ENCODE peak calls at places on chromosomes 13 and 19, in eight cellular contexts. One of them, this sample, is unnamed.

GRCh38 chr19:872266-872951 is 12.9 kb downstream of the CFD start:
- DNase-seq in lower leg skin: peak
- DNase-seq in cardiac fibroblast: peak
- DNase-seq in AG09309: no peak
- DNase-seq in CD4-positive, alpha-beta T cell: peak
- DNase-seq in HFFc6: peak
- DNase-seq in WERI-Rb-1: peak
- DNase-seq in endothelial cell: no peak
- DNase-seq in this sample: peak

GRCh38 chr19:1619094-1619439 is 13.8 kb upstream of the UQCR11 start:
- DNase-seq in lower leg skin: no peak
- DNase-seq in endothelial cell: no peak
- DNase-seq in cardiac fibroblast: no peak
- DNase-seq in CD4-positive, alpha-beta T cell: no peak
- DNase-seq in WERI-Rb-1: no peak
- DNase-seq in AG09309: no peak
- DNase-seq in HFFc6: no peak
- DNase-seq in this sample: no peak

GRCh38 chr13:97978661-97979450 is 25.4 kb downstream of the IPO5 start:
- DNase-seq in WERI-Rb-1: no peak
- DNase-seq in cardiac fibroblast: peak
- DNase-seq in lower leg skin: no peak
- DNase-seq in endothelial cell: no peak
- DNase-seq in AG09309: no peak
- DNase-seq in HFFc6: peak
- DNase-seq in CD4-positive, alpha-beta T cell: no peak
- DNase-seq in this sample: no peak

GRCh38 chr13:25901460-25902376 is 150.1 kb downstream of the SHISA2 start:
- DNase-seq in lower leg skin: no peak
- DNase-seq in endothelial cell: no peak
- DNase-seq in CD4-positive, alpha-beta T cell: no peak
- DNase-seq in HFFc6: no peak
- DNase-seq in cardiac fibroblast: peak
- DNase-seq in WERI-Rb-1: no peak
- DNase-seq in AG09309: no peak
- DNase-seq in this sample: peak

GRCh38 chr19:10580979-10581631 is 6.0 kb downstream of the AP1M2 start:
- DNase-seq in endothelial cell: peak
- DNase-seq in AG09309: peak
- DNase-seq in HFFc6: peak
- DNase-seq in lower leg skin: peak
- DNase-seq in cardiac fibroblast: peak
- DNase-seq in WERI-Rb-1: peak
- DNase-seq in CD4-positive, alpha-beta T cell: peak
- DNase-seq in this sample: peak

GRCh38 chr13:98853791-98854191 is 101.3 kb upstream of the SLC15A1 start:
- DNase-seq in endothelial cell: no peak
- DNase-seq in cardiac fibroblast: peak
- DNase-seq in WERI-Rb-1: no peak
- DNase-seq in HFFc6: peak
- DNase-seq in CD4-positive, alpha-beta T cell: no peak
- DNase-seq in lower leg skin: no peak
- DNase-seq in AG09309: peak
- DNase-seq in this sample: no peak

GRCh38 chr13:19961484-19961883 is 3.0 kb downstream of the ZMYM2 start:
- DNase-seq in WERI-Rb-1: no peak
- DNase-seq in AG09309: no peak
- DNase-seq in cardiac fibroblast: peak
- DNase-seq in lower leg skin: no peak
- DNase-seq in CD4-positive, alpha-beta T cell: no peak
- DNase-seq in endothelial cell: no peak
- DNase-seq in HFFc6: no peak
- DNase-seq in this sample: no peak

GRCh38 chr19:53898680-53899341 is 10.3 kb upstream of the CACNG7 start:
- DNase-seq in endothelial cell: no peak
- DNase-seq in CD4-positive, alpha-beta T cell: no peak
- DNase-seq in AG09309: no peak
- DNase-seq in WERI-Rb-1: peak
- DNase-seq in HFFc6: no peak
- DNase-seq in cardiac fibroblast: no peak
- DNase-seq in lower leg skin: no peak
- DNase-seq in this sample: no peak

GRCh38 chr13:20151016-20151415 is 9.8 kb downstream of the GJA3 start:
- DNase-seq in cardiac fibroblast: no peak
- DNase-seq in CD4-positive, alpha-beta T cell: no peak
- DNase-seq in HFFc6: no peak
- DNase-seq in endothelial cell: no peak
- DNase-seq in WERI-Rb-1: no peak
- DNase-seq in AG09309: no peak
- DNase-seq in lower leg skin: no peak
- DNase-seq in this sample: no peak

GRCh38 chr13:91313103-91313502 is 34.4 kb upstream of the MIR17HG start:
- DNase-seq in AG09309: no peak
- DNase-seq in HFFc6: peak
- DNase-seq in cardiac fibroblast: peak
- DNase-seq in lower leg skin: no peak
- DNase-seq in WERI-Rb-1: no peak
- DNase-seq in endothelial cell: peak
- DNase-seq in CD4-positive, alpha-beta T cell: no peak
- DNase-seq in this sample: peak

GRCh38 chr19:55986487-55986886 is at the start of gene NLRP5:
- DNase-seq in CD4-positive, alpha-beta T cell: no peak
- DNase-seq in AG09309: no peak
- DNase-seq in WERI-Rb-1: no peak
- DNase-seq in endothelial cell: no peak
- DNase-seq in lower leg skin: no peak
- DNase-seq in cardiac fibroblast: no peak
- DNase-seq in HFFc6: no peak
- DNase-seq in this sample: no peak

GRCh38 chr19:56978023-56978565 is 137.6 kb upstream of the PEG3 start:
- DNase-seq in WERI-Rb-1: no peak
- DNase-seq in endothelial cell: no peak
- DNase-seq in HFFc6: no peak
- DNase-seq in AG09309: no peak
- DNase-seq in cardiac fibroblast: no peak
- DNase-seq in lower leg skin: no peak
- DNase-seq in CD4-positive, alpha-beta T cell: no peak
- DNase-seq in this sample: no peak

GRCh38 chr13:111184685-111185401 is 69.7 kb downstream of the ARHGEF7 start:
- DNase-seq in lower leg skin: no peak
- DNase-seq in cardiac fibroblast: peak
- DNase-seq in WERI-Rb-1: no peak
- DNase-seq in AG09309: no peak
- DNase-seq in HFFc6: no peak
- DNase-seq in endothelial cell: no peak
- DNase-seq in CD4-positive, alpha-beta T cell: peak
- DNase-seq in this sample: no peak

GRCh38 chr19:728011-728410 is 19.3 kb downstream of the PALM start:
- DNase-seq in HFFc6: no peak
- DNase-seq in CD4-positive, alpha-beta T cell: no peak
- DNase-seq in lower leg skin: no peak
- DNase-seq in endothelial cell: peak
- DNase-seq in cardiac fibroblast: peak
- DNase-seq in AG09309: no peak
- DNase-seq in WERI-Rb-1: no peak
- DNase-seq in this sample: no peak

GRCh38 chr19:33350538-33351309 is 22.8 kb upstream of the CEBPG start:
- DNase-seq in cardiac fibroblast: peak
- DNase-seq in endothelial cell: no peak
- DNase-seq in lower leg skin: peak
- DNase-seq in AG09309: peak
- DNase-seq in HFFc6: peak
- DNase-seq in WERI-Rb-1: no peak
- DNase-seq in CD4-positive, alpha-beta T cell: no peak
- DNase-seq in this sample: peak

GRCh38 chr19:7848779-7849457 is 18.9 kb downstream of the EVI5L start:
- DNase-seq in AG09309: no peak
- DNase-seq in endothelial cell: no peak
- DNase-seq in WERI-Rb-1: no peak
- DNase-seq in lower leg skin: no peak
- DNase-seq in HFFc6: no peak
- DNase-seq in CD4-positive, alpha-beta T cell: no peak
- DNase-seq in cardiac fibroblast: no peak
- DNase-seq in this sample: no peak

GRCh38 chr19:36775768-36776167 is 3.2 kb upstream of the ZNF850 start:
- DNase-seq in WERI-Rb-1: no peak
- DNase-seq in AG09309: no peak
- DNase-seq in endothelial cell: no peak
- DNase-seq in CD4-positive, alpha-beta T cell: no peak
- DNase-seq in cardiac fibroblast: peak
- DNase-seq in HFFc6: no peak
- DNase-seq in lower leg skin: no peak
- DNase-seq in this sample: no peak

GRCh38 chr13:109402976-109403375 is 383.4 kb downstream of the IRS2 start:
- DNase-seq in cardiac fibroblast: no peak
- DNase-seq in AG09309: no peak
- DNase-seq in lower leg skin: no peak
- DNase-seq in HFFc6: no peak
- DNase-seq in CD4-positive, alpha-beta T cell: no peak
- DNase-seq in endothelial cell: no peak
- DNase-seq in WERI-Rb-1: no peak
- DNase-seq in this sample: no peak

GRCh38 chr13:73307481-73307880 is 248.7 kb downstream of the KLF5 start:
- DNase-seq in cardiac fibroblast: no peak
- DNase-seq in endothelial cell: no peak
- DNase-seq in CD4-positive, alpha-beta T cell: no peak
- DNase-seq in AG09309: peak
- DNase-seq in HFFc6: no peak
- DNase-seq in lower leg skin: no peak
- DNase-seq in WERI-Rb-1: no peak
- DNase-seq in this sample: no peak

GRCh38 chr19:35346193-35347052 is 1.3 kb upstream of the FFAR1 start:
- DNase-seq in WERI-Rb-1: no peak
- DNase-seq in HFFc6: no peak
- DNase-seq in CD4-positive, alpha-beta T cell: peak
- DNase-seq in lower leg skin: no peak
- DNase-seq in cardiac fibroblast: no peak
- DNase-seq in AG09309: no peak
- DNase-seq in endothelial cell: no peak
- DNase-seq in this sample: no peak

GRCh38 chr19:643736-644135 is 4.1 kb downstream of the FGF22 start:
- DNase-seq in AG09309: no peak
- DNase-seq in HFFc6: no peak
- DNase-seq in endothelial cell: no peak
- DNase-seq in CD4-positive, alpha-beta T cell: no peak
- DNase-seq in WERI-Rb-1: no peak
- DNase-seq in cardiac fibroblast: no peak
- DNase-seq in lower leg skin: no peak
- DNase-seq in this sample: no peak

GRCh38 chr19:11612816-11613511 is 15.7 kb downstream of the ZNF627 start:
- DNase-seq in endothelial cell: no peak
- DNase-seq in lower leg skin: no peak
- DNase-seq in cardiac fibroblast: no peak
- DNase-seq in CD4-positive, alpha-beta T cell: no peak
- DNase-seq in WERI-Rb-1: no peak
- DNase-seq in HFFc6: no peak
- DNase-seq in AG09309: no peak
- DNase-seq in this sample: no peak
- TF ChIP-seq CTCF in endothelial cell: no peak
- TF ChIP-seq CTCF in lower leg skin: no peak
- TF ChIP-seq CTCF in cardiac fibroblast: no peak
- TF ChIP-seq CTCF in CD4-positive, alpha-beta T cell: no peak
- TF ChIP-seq CTCF in WERI-Rb-1: peak
- TF ChIP-seq CTCF in HFFc6: no peak
- TF ChIP-seq CTCF in AG09309: no peak
- TF ChIP-seq CTCF in this sample: no peak

DNA sequence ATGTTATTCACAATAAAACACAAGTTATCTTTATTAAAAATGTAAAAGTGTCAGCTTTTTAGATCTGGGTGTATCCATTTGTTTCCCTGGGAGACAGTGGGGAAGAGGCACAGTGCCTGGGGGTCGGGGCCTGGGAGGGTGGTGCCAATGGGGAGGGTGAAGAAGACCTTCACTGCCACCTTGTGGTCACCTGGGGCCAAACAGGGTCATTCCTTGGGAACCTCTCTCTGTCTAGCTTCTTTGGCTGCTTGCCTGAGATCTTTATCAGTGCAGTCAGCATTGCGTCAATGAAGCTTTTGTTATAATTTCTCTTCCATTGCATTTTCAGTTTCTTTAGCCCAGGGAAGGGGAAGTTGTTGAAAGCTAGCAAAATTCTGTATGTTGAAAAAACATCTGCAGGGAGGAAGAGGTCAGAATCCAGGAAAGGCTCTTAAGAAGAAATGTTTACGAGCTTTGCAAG is 39.1 kb downstream of the PCDH8 start:
- DNase-seq in cardiac fibroblast: peak
- DNase-seq in AG09309: peak
- DNase-seq in endothelial cell: peak
- DNase-seq in CD4-positive, alpha-beta T cell: no peak
- DNase-seq in WERI-Rb-1: peak
- DNase-seq in lower leg skin: no peak
- DNase-seq in HFFc6: peak
- DNase-seq in this sample: peak
- TF ChIP-seq CTCF in cardiac fibroblast: peak
- TF ChIP-seq CTCF in AG09309: peak
- TF ChIP-seq CTCF in endothelial cell: peak
- TF ChIP-seq CTCF in CD4-positive, alpha-beta T cell: peak
- TF ChIP-seq CTCF in WERI-Rb-1: peak
- TF ChIP-seq CTCF in lower leg skin: no peak
- TF ChIP-seq CTCF in HFFc6: peak
- TF ChIP-seq CTCF in this sample: peak

GRCh38 chr13:50127017-50127725 is 111.9 kb downstream of the KCNRG start:
- DNase-seq in CD4-positive, alpha-beta T cell: peak
- DNase-seq in lower leg skin: peak
- DNase-seq in WERI-Rb-1: no peak
- DNase-seq in AG09309: no peak
- DNase-seq in endothelial cell: peak
- DNase-seq in HFFc6: peak
- DNase-seq in cardiac fibroblast: peak
- DNase-seq in this sample: no peak
- TF ChIP-seq CTCF in CD4-positive, alpha-beta T cell: no peak
- TF ChIP-seq CTCF in lower leg skin: no peak
- TF ChIP-seq CTCF in WERI-Rb-1: no peak
- TF ChIP-seq CTCF in AG09309: no peak
- TF ChIP-seq CTCF in endothelial cell: no peak
- TF ChIP-seq CTCF in HFFc6: no peak
- TF ChIP-seq CTCF in cardiac fibroblast: no peak
- TF ChIP-seq CTCF in this sample: no peak

DNA sequence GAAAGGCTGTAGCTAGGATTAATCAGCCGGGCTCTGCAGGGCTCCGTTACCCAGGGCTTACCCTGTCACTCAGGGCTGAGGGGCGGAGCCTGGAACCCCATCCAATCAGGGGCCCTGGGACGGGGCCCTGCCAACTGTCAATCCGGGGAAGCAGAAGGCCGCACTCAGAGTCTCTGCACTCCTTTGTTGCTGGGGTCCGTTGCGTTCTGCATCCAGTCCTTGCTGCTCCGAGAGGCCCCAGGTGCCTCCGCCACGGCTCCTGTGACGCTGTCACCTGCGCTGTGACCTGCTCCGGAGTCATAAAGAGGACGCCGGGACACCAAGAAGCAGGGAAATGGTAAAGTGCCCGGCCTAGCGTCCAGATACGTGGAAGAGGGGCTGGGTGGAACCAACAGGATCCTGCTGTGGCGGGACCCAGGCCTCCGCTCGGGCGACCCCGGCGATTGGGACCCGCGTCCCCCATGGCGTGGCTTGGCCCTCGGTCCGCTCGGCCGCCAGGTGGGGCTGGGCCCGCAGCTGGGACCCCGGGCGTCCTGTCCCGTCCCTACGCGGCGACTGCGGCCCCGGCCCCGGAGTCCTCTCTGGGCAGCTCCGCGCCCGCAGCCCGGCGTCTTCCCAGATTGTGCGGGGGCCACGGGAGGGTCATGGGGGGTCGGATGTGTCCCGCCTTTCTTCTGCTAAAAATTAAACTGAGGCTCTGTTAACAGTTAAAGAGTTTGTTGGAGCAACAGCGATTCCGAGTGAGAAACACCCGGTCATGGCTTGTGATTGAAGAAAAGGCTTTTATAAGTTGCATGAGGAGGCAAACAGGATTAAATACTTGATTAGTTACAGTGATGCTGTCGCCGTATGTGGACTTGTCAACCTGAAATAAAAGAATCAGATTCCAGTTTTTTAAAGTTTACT is at the start of gene ZNF491:
- DNase-seq in CD4-positive, alpha-beta T cell: peak
- DNase-seq in cardiac fibroblast: peak
- DNase-seq in lower leg skin: peak
- DNase-seq in AG09309: peak
- DNase-seq in WERI-Rb-1: peak
- DNase-seq in HFFc6: peak
- DNase-seq in endothelial cell: no peak
- DNase-seq in this sample: peak
- TF ChIP-seq CTCF in CD4-positive, alpha-beta T cell: no peak
- TF ChIP-seq CTCF in cardiac fibroblast: no peak
- TF ChIP-seq CTCF in lower leg skin: no peak
- TF ChIP-seq CTCF in AG09309: peak
- TF ChIP-seq CTCF in WERI-Rb-1: peak
- TF ChIP-seq CTCF in HFFc6: peak
- TF ChIP-seq CTCF in endothelial cell: no peak
- TF ChIP-seq CTCF in this sample: peak